ENCODE peak calls at places on chromosomes 11 and 22, in six cellular contexts. G, K, L, T, H and A are unnamed samples. For H3K4me1, the result is how much of the 10 kb centered on the place peaks cover.

GRCh38 chr11:120095516-120095915 is 42.4 kb downstream of the TRIM29 start:
- DNase-seq in G (no peak), K (no peak), L (no peak), T (no peak), H (no peak), A (no peak)

GRCh38 chr11:108635106-108635505 is 29.8 kb upstream of the DDX10 start:
- DNase-seq in G (no peak), K (no peak), L (peak), T (peak), H (no peak), A (no peak)

GRCh38 chr11:92332986-92333385 is 108.4 kb downstream of the FAT3 start:
- DNase-seq in G (no peak), K (no peak), L (peak), T (no peak), H (no peak), A (no peak)

GRCh38 chr11:105211806-105212531 is 72.4 kb upstream of the CARD18 start:
- DNase-seq in G (no peak), K (no peak), L (no peak), T (peak), H (no peak), A (no peak)

GRCh38 chr11:16299884-16300778 is 56.2 kb downstream of the SOX6 start:
- DNase-seq in G (no peak), K (no peak), L (no peak), T (no peak), H (no peak), A (no peak)

GRCh38 chr11:16357776-16358175 is 1.4 kb upstream of the SOX6 start:
- DNase-seq in G (no peak), K (no peak), L (no peak), T (no peak), H (no peak), A (no peak)

GRCh38 chr11:8281266-8281665 is 17.6 kb upstream of the LMO1 start:
- DNase-seq in G (no peak), K (no peak), L (no peak), T (no peak), H (peak), A (no peak)

GRCh38 chr11:29842061-29842460 is 174.8 kb downstream of the KCNA4 start:
- DNase-seq in G (no peak), K (no peak), L (no peak), T (no peak), H (no peak), A (no peak)

GRCh38 chr11:74680703-74681531 is 50.3 kb downstream of the CHRDL2 start:
- DNase-seq in G (no peak), K (no peak), L (no peak), T (no peak), H (no peak), A (no peak)

GRCh38 chr11:44899959-44900358 is 50.7 kb downstream of the TP53I11 start:
- DNase-seq in G (peak), K (peak), L (peak), T (peak), H (peak), A (peak)

GRCh38 chr11:117171648-117172051 is 6.9 kb upstream of the SIDT2 start:
- DNase-seq in G (no peak), K (no peak), L (peak), T (no peak), H (peak), A (no peak)

GRCh38 chr11:102192349-102193066 is 82.3 kb downstream of the YAP1 start:
- DNase-seq in G (no peak), K (no peak), L (no peak), T (no peak), H (no peak), A (no peak)

GRCh38 chr11:24932110-24933000 is 435.5 kb downstream of the LUZP2 start:
- DNase-seq in G (no peak), K (no peak), L (no peak), T (no peak), H (no peak), A (no peak)

GRCh38 chr11:12019337-12019736 is 10.9 kb upstream of the DKK3 start:
- DNase-seq in G (no peak), K (no peak), L (peak), T (no peak), H (peak), A (no peak)
- TF ChIP-seq EZH2phosphoT487 in G (no peak), K (no peak), L (no peak), T (no peak), H (no peak), A (no peak)

DNA sequence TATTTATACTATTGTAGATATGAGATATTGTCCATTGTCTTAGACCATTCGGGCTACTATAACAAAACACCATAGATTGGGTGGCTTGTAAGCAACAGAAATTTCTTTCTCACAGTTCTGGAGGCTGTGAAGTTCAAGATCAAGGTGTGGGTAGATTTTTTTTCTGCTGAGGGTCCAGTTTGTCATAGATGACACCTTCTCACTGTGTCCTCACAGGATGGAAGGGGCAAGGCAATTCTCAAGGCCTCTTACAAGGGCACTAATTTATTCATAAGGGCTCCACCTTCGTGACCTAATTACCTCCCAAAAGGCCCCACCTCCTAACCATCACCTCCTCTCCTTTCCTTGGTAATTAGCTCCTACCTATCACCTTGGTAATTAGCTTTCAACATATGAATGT is 92.4 kb upstream of the CD44 start:
- DNase-seq in G (no peak), K (no peak), L (no peak), T (no peak), H (no peak), A (no peak)
- H3K4me1 ChIP-seq in G (under half), K (under half), L (under half), T (under half), H (under half), A (under half)

DNA sequence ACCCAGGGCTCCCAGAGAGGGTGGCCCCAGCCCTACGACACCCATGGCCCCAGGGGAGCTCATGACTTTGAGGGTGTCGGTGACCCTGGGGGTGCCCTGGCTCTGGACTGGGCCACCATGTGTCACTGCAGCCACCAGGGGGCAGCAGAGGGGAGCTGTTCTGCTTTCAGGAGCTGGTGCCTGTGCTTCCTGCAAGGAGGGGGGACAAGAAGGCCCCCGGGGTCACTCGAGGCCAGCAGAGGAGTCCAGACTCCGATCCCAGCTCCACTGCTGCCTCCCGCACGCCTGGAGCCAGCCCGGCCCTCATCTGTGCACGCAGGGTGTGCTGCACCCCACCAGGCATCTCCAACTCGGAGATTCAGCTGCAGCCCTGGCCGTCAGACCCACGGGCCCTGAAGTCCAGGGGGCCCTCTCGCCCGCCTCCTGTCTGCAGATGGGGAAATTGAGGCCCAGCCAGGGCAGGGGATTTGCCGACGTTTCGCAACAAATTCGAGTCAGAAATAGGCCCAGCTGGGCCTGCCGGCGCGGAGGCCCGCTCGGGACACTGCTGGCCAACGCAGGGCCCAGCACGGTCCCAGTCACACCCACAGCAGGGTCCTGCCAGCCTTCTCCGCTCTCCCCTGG is 29.5 kb upstream of the WNT7B start:
- DNase-seq in G (peak), K (peak), L (peak), T (peak), H (peak), A (peak)
- H3K4me2 ChIP-seq in G (peak), K (peak), L (peak), T (peak), H (no peak), A (peak)

GRCh38 chr11:107591098-107591445 is at the start of gene ELMOD1:
- DNase-seq in G (no peak), K (peak), L (peak), T (peak), H (peak), A (peak)
- TF ChIP-seq EZH2phosphoT487 in G (no peak), K (peak), L (no peak), T (peak), H (no peak), A (no peak)

DNA sequence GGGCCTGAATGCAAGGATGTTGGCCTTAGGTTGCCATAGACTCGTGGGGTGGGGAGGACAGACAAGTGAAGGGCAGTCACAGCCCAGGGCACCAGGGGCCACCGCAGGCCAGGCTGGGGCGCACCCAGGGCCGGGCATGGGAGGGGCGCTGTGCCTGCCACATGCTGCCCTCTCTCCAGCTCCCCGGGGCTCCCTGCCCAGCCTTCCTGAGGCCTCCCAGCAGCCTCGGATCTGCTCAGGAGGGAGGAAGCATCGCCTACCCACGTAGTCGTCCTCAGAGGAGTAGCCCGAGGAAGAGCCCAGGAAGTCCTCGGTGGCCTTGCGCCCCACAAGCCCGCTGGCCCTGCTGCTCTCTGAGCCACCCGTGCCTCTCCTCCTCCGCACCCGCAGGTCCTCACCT is 5.2 kb downstream of the SUN2 start:
- DNase-seq in G (no peak), K (no peak), L (no peak), T (no peak), H (no peak), A (no peak)
- H3K4me1 ChIP-seq in G (under half), K (under half), L (under half), T (under half), H (under half), A (under half)

GRCh38 chr11:65357856-65358356 is 3.4 kb downstream of the TIGD3 start:
- DNase-seq in G (no peak), K (no peak), L (peak), T (no peak), H (no peak), A (no peak)

GRCh38 chr11:65366340-65366773 is 11.8 kb downstream of the TIGD3 start:
- DNase-seq in G (peak), K (peak), L (peak), T (peak), H (peak), A (peak)

GRCh38 chr11:65363770-65364169 is 9.2 kb downstream of the TIGD3 start:
- DNase-seq in G (no peak), K (no peak), L (no peak), T (no peak), H (no peak), A (no peak)

GRCh38 chr11:65362320-65362931 is 7.9 kb downstream of the TIGD3 start:
- DNase-seq in G (no peak), K (no peak), L (no peak), T (no peak), H (no peak), A (peak)

GRCh38 chr11:65362966-65363365 is 8.4 kb downstream of the TIGD3 start:
- DNase-seq in G (no peak), K (no peak), L (no peak), T (no peak), H (no peak), A (no peak)
- H3K4me2 ChIP-seq in G (no peak), K (no peak), L (no peak), T (no peak), H (no peak), A (peak)

GRCh38 chr11:64409707-64410395 is 50.9 kb downstream of the RPS6KA4 start:
- DNase-seq in G (no peak), K (no peak), L (peak), T (no peak), H (no peak), A (no peak)

GRCh38 chr11:64409278-64409677 is 50.3 kb downstream of the RPS6KA4 start:
- DNase-seq in G (no peak), K (no peak), L (no peak), T (no peak), H (no peak), A (no peak)

GRCh38 chr11:64407221-64407620 is 48.3 kb downstream of the RPS6KA4 start:
- DNase-seq in G (no peak), K (no peak), L (no peak), T (no peak), H (peak), A (no peak)

GRCh38 chr11:64407630-64408029 is 48.7 kb downstream of the RPS6KA4 start:
- DNase-seq in G (no peak), K (no peak), L (no peak), T (no peak), H (no peak), A (no peak)

DNA sequence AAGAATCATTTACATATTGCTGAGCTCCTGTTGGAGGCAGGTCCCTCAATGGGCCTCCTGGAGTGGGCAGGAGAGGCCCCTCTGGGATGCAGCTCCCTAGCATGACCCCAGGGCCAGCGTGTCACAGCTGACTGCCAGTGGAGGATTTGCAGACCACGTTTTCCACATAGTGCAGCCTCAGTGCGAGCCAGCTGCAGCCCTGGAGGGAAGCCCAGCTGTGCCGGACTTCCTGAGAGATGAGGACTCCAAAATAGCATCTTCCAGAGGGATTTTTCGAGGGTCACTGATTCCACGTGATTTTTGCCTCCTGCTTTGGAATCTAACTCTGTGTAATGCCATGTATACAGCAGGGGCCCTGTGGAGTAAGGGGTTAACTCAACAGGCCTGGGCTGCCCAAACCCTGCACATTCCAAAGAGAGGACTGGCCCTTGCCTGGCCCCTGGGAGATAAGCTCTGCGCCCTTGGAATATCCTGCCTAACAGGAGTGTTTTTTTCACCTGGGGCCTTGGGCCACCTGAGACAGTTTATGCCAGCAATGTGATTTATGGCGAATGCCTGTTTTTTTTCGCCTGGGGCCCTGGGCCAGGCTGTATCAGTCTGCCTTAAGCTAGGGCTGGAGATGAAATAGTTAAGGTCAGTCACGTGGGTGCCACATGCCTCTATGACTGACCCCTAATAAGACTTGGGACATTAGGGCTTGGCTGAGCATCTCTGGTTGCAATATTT is 47.4 kb downstream of the RPS6KA4 start:
- DNase-seq in G (no peak), K (peak), L (no peak), T (no peak), H (peak), A (no peak)
- TF ChIP-seq EZH2phosphoT487 in G (no peak), K (no peak), L (no peak), T (no peak), H (no peak), A (no peak)

DNA sequence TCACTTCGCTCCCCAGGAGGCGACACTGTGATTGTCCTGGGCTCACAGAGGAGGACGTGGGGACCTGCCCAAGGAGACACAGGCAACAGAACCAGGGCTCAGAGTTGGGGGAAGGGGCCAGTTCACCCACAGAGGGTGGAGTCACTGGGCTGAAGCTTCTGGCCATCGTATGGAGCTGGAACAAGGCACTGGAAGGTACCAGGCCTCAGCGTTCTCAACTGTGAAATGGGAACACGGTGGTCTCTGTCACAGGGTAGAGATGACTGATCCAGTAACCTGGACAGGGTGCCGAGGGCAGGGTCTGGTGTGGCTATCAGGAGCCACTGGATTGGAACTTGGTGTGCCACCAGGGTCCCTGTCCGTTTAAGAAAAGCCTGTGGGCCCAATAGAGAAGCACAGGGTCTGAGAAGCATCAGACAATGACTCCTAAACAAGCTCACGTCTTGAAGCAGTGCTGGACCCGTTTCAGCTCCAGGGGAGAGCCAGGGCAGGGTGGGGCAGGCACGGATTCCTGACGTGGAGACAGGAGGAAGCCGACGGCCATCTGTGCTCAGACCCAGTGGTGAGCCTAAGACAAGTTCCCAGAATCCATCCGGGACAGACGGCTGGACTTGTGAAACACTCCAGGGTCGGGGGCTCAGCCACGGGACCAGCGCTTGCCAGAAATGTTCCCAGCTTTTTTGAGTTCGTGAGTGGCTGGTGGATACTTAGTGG is 25.0 kb upstream of the KCNQ1OT1 start:
- DNase-seq in G (no peak), K (no peak), L (peak), T (no peak), H (no peak), A (no peak)
- H3K4me1 ChIP-seq in G (under half), K (under half), L (under half), T (under half), H (under half), A (under half)

GRCh38 chr11:80086496-80087055 is 645.7 kb upstream of the TENM4 start:
- DNase-seq in G (no peak), K (no peak), L (no peak), T (no peak), H (no peak), A (no peak)
- H3K4me2 ChIP-seq in G (no peak), K (no peak), L (no peak), T (no peak), H (no peak), A (no peak)